ENCODE peak calls at places on chromosomes 4 and X, in seven cellular contexts. G is A172; A is GM20000; W is stimulated activated CD4-positive, alpha-beta T cell treated with anti-CD3 and anti-CD28 coated beads, Interleukin-15, amount 100 ng/mL, for 24 hours; K is amniotic stem cell; B is Ammon's horn; E is amygdala. J is an unnamed sample.
A peak's percentile ranks its signal among the peaks of the same experiment; 100 is the strongest.

GRCh38 chr4:70651864-70652506 is 14.3 kb downstream of the JCHAIN start:
- DNase-seq in G (peak; percentile 13), E (no peak), K (peak; percentile 7), A (peak; percentile 33), B (peak; percentile 11), W (no peak), J (no peak)

GRCh38 chr4:4333265-4333706 is 43.2 kb downstream of the ZBTB49 start:
- DNase-seq in G (peak; percentile 96), K (no peak), E (no peak), W (no peak), A (no peak), B (no peak), J (peak; percentile 18)

GRCh38 chr4:42151568-42152506 is 618 bp downstream of the BEND4 start:
- DNase-seq in W (peak; percentile 48), E (peak; percentile 8), A (peak; percentile 96), G (no peak), B (peak; percentile 24), K (no peak), J (peak; percentile 23)

GRCh38 chrX:18899796-18900380 is 84.0 kb downstream of the PHKA2 start:
- DNase-seq in E (peak; percentile 24), W (no peak), B (peak; percentile 29), G (no peak), A (peak; percentile 33), K (no peak), J (peak; percentile 69)

GRCh38 chr4:10682397-10682796 is 2.2 kb downstream of the CLNK start:
- DNase-seq in G (no peak), B (no peak), K (no peak), A (no peak), W (no peak), E (no peak), J (no peak)

GRCh38 chr4:167826281-167826680 is 266.1 kb upstream of the ANXA10 start:
- DNase-seq in G (peak; percentile 6), K (no peak), E (no peak), A (no peak), W (no peak), B (no peak), J (no peak)

GRCh38 chr4:8938623-8939022 is 67.0 kb upstream of the HMX1 start:
- DNase-seq in B (no peak), K (no peak), A (no peak), E (no peak), G (no peak), W (no peak), J (no peak)

GRCh38 chrX:16687514-16687913 is 25.0 kb downstream of the CTPS2 start:
- DNase-seq in A (no peak), E (no peak), G (peak; percentile 77), K (no peak), W (no peak), B (no peak), J (no peak)

GRCh38 chr4:125115476-125115875 is 199.3 kb upstream of the FAT4 start:
- DNase-seq in W (no peak), G (no peak), A (no peak), E (no peak), K (no peak), B (peak; percentile 10), J (no peak)

GRCh38 chr4:71383984-71384383 is 45.2 kb downstream of the SLC4A4 start:
- DNase-seq in W (no peak), B (no peak), K (no peak), E (no peak), G (no peak), A (no peak), J (no peak)